ENCODE peak calls at places on chromosome 16, in seven cellular contexts. G is progenitor cell of endocrine pancreas; Y is EL; M is PC-9; Q is neural crest cell; Z is stimulated activated CD4-positive, alpha-beta T cell treated with anti-CD3 and anti-CD28 coated beads, Interleukin-4, amount 100 ng/mL, for 1 hour; P is putamen. U is an unnamed sample.

GRCh38 chr16:2591476-2592240 is 53.8 kb downstream of the PDPK1 start:
- DNase-seq in G (no peak), Y (no peak), M (no peak), Q (no peak), Z (no peak), P (no peak), U (no peak)

GRCh38 chr16:75491876-75492275 is 3.4 kb downstream of the CHST6 start:
- DNase-seq in G (no peak), Y (peak; percentile 59), M (peak; percentile 77), Q (no peak), Z (no peak), P (peak; percentile 86), U (peak; percentile 91)

GRCh38 chr16:30715777-30716445 is 16.9 kb downstream of the SRCAP start:
- DNase-seq in G (no peak), Y (peak; percentile 77), M (no peak), Q (no peak), Z (peak; percentile 26), P (no peak), U (no peak)

GRCh38 chr16:88771294-88771772 is 13.7 kb downstream of the PIEZO1 start:
- DNase-seq in G (no peak), Y (no peak), M (no peak), Q (no peak), Z (no peak), P (no peak), U (no peak)

GRCh38 chr16:7508656-7509055 is 176.0 kb downstream of the RBFOX1 start:
- DNase-seq in G (no peak), Y (no peak), M (no peak), Q (no peak), Z (no peak), P (no peak), U (no peak)

GRCh38 chr16:14249291-14250032 is 178.3 kb downstream of the MRTFB start:
- DNase-seq in G (peak; percentile 24), Y (peak; percentile 40), M (no peak), Q (peak; percentile 44), Z (peak; percentile 30), P (peak; percentile 44), U (peak; percentile 62)

GRCh38 chr16:9845661-9846361 is 336.4 kb downstream of the GRIN2A start:
- DNase-seq in G (no peak), Y (peak; percentile 87), M (no peak), Q (no peak), Z (no peak), P (no peak), U (no peak)

GRCh38 chr16:1642148-1642547 is 30.0 kb downstream of the CRAMP1 start:
- DNase-seq in G (no peak), Y (no peak), M (no peak), Q (no peak), Z (no peak), P (peak; percentile 76), U (peak; percentile 88)

GRCh38 chr16:10871157-10871991 is 5.6 kb upstream of the CIITA start:
- DNase-seq in G (no peak), Y (peak; percentile 95), M (peak; percentile 64), Q (no peak), Z (peak; percentile 26), P (no peak), U (no peak)

GRCh38 chr16:57945740-57946138 is 25.2 kb downstream of the CNGB1 start:
- DNase-seq in G (no peak), Y (no peak), M (no peak), Q (no peak), Z (no peak), P (no peak), U (no peak)

GRCh38 chr16:85908444-85908843 is 9.5 kb downstream of the IRF8 start:
- DNase-seq in G (no peak), Y (no peak), M (no peak), Q (no peak), Z (no peak), P (no peak), U (no peak)

GRCh38 chr16:87278191-87279093 is 38.8 kb downstream of the C16orf95 start:
- DNase-seq in G (peak; percentile 73), Y (peak; percentile 66), M (peak; percentile 50), Q (peak; percentile 80), Z (peak; percentile 32), P (peak; percentile 42), U (peak; percentile 74)

GRCh38 chr16:79217375-79218011 is 383.0 kb downstream of the MAF start:
- DNase-seq in G (no peak), Y (no peak), M (no peak), Q (no peak), Z (no peak), P (no peak), U (no peak)

GRCh38 chr16:23959069-23959800 is 123.5 kb downstream of the PRKCB start:
- DNase-seq in G (no peak), Y (no peak), M (no peak), Q (no peak), Z (no peak), P (peak; percentile 61), U (peak; percentile 56)

GRCh38 chr16:28163699-28164584 is 47.8 kb downstream of the XPO6 start:
- DNase-seq in G (no peak), Y (no peak), M (no peak), Q (no peak), Z (no peak), P (no peak), U (no peak)

GRCh38 chr16:3066440-3066748 is 954 bp downstream of the IL32 start:
- DNase-seq in G (no peak), Y (no peak), M (no peak), Q (no peak), Z (no peak), P (no peak), U (no peak)

GRCh38 chr16:51045186-51045585 is 105.9 kb downstream of the SALL1 start:
- DNase-seq in G (no peak), Y (no peak), M (no peak), Q (no peak), Z (no peak), P (no peak), U (no peak)

GRCh38 chr16:88781140-88782077 is 3.6 kb downstream of the PIEZO1 start:
- DNase-seq in G (no peak), Y (no peak), M (no peak), Q (no peak), Z (peak; percentile 76), P (no peak), U (no peak)